ENCODE peak calls at places on chromosomes 6 and 20, in four cellular contexts. I, O, C and Q are unnamed samples.
A peak's percentile ranks its signal among the peaks of the same experiment; 100 is the strongest.

GRCh38 chr20:62361799-62362589 is 5.1 kb downstream of the LAMA5 start:
- DNase-seq in I (peak; percentile 71), O (no peak), C (peak; percentile 31), Q (no peak)

GRCh38 chr6:46222286-46222685 is 51.5 kb upstream of the ENPP5 start:
- DNase-seq in I (no peak), O (no peak), C (no peak), Q (no peak)

GRCh38 chr20:24581443-24582170 is 112.2 kb downstream of the SYNDIG1 start:
- DNase-seq in I (no peak), O (no peak), C (no peak), Q (no peak)

GRCh38 chr6:129615496-129615895 is 94.5 kb downstream of the ARHGAP18 start:
- DNase-seq in I (no peak), O (no peak), C (no peak), Q (no peak)

GRCh38 chr20:34426026-34426425 is 63.0 kb downstream of the ITCH start:
- DNase-seq in I (no peak), O (no peak), C (no peak), Q (no peak)

GRCh38 chr6:39335780-39336541 is 13.5 kb upstream of the KCNK16 start:
- DNase-seq in I (no peak), O (peak; percentile 36), C (no peak), Q (no peak)

GRCh38 chr6:138421089-138421488 is 17.1 kb downstream of the HEBP2 start:
- DNase-seq in I (no peak), O (no peak), C (no peak), Q (no peak)

GRCh38 chr20:63846128-63846771 is 15.0 kb upstream of the ABHD16B start:
- DNase-seq in I (peak; percentile 67), O (no peak), C (peak; percentile 64), Q (no peak)

GRCh38 chr6:3259491-3259958 is 778 bp downstream of the PSMG4 start:
- DNase-seq in I (peak; percentile 55), O (peak; percentile 49), C (peak; percentile 55), Q (peak; percentile 67)

GRCh38 chr6:53441035-53441493 is 92.3 kb upstream of the ELOVL5 start:
- DNase-seq in I (no peak), O (no peak), C (no peak), Q (no peak)

GRCh38 chr6:133170602-133171001 is 70.6 kb upstream of the EYA4 start:
- DNase-seq in I (no peak), O (no peak), C (no peak), Q (no peak)

GRCh38 chr6:36904096-36904495 is 18.3 kb downstream of the C6orf89 start:
- DNase-seq in I (no peak), O (no peak), C (no peak), Q (no peak)

GRCh38 chr6:53179961-53180651 is 31.5 kb upstream of the GCM1 start:
- DNase-seq in I (peak; percentile 35), O (peak; percentile 59), C (peak; percentile 47), Q (peak; percentile 47)

GRCh38 chr6:128379577-128379976 is 140.8 kb downstream of the PTPRK start:
- DNase-seq in I (no peak), O (no peak), C (no peak), Q (no peak)

GRCh38 chr6:36118550-36119107 is 11.7 kb upstream of the MAPK13 start:
- DNase-seq in I (peak; percentile 74), O (peak; percentile 51), C (peak; percentile 49), Q (peak; percentile 61)

GRCh38 chr6:54100411-54101006 is 10.7 kb upstream of the MLIP start:
- DNase-seq in I (no peak), O (no peak), C (no peak), Q (no peak)

GRCh38 chr6:143074670-143075318 is 14.1 kb downstream of the AIG1 start:
- DNase-seq in I (no peak), O (no peak), C (no peak), Q (no peak)
- H3K9me3 ChIP-seq in I (peaks cover 7% of the 10 kb centered on the region), O (peaks cover 4% of the 10 kb centered on the region), C (no peaks in the 10 kb centered on the region), Q (no peaks in the 10 kb centered on the region)

DNA sequence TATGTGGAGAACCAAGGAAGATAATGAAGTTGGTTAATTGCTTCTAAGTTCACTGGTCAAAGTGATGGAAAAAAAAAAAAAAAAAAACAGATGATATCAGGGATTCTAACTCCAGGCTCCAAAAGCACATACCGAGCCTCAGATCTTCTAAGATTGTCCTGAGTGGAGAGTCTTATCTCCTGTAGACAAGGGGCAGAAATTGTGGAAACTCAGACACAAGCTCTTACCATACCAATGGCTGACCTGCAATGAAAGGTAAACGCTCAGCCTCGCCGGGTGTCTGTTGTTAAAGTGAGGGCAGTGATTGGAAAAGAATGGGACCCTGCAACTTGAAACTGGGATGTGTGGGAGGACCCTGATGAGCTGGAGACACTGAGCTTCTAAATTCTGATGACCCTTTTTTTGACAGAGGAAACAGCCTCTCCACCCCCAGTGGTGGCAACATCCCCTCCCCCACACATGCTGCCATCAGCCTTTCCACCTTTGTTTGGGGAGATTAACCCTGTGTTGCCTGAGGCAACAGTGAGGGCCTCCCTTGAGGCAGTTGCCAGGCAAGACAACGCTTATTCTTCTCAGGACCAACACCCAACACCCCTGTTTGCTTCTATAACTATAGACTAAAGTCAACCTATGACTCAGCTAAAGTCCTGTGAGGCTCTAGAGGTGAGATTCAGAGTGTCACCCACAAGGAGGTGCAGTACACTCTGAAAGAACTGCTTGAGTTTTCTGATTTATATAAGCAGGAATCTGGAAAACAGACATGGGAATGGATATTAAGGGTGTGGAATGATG is 154.0 kb downstream of the THBS2 start:
- DNase-seq in I (peak; percentile 29), O (no peak), C (no peak), Q (no peak)
- TF ChIP-seq CTCF in I (peak; percentile 24), O (no peak), C (no peak), Q (no peak)

GRCh38 chr6:111854683-111855082 is 18.6 kb downstream of the FYN start:
- DNase-seq in I (no peak), O (no peak), C (no peak), Q (no peak)
- H3K9me3 ChIP-seq in I (no peaks in the 10 kb centered on the region), O (no peaks in the 10 kb centered on the region), C (no peaks in the 10 kb centered on the region), Q (no peaks in the 10 kb centered on the region)

DNA sequence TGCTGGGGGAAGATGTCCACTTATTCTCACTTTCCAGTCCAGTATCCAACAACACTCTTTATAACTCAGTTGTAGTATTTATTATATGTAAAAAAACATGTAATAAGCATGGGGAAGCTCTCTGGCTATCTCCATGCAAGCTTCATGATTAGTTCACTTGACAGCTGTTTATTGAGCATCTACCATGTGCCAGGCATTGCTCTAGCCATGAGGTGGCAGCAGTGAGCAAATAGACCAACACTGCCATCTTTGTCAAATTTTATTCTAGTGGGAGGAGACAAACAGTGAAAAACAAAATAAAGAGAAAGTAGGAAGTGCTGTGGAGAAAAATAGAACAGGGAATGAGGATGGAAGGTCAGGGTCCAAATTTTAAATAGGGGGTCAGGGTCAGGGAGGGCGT is 131.8 kb downstream of the CFAP61 start:
- DNase-seq in I (no peak), O (no peak), C (no peak), Q (peak; percentile 22)
- TF ChIP-seq CTCF in I (peak; percentile 10), O (peak; percentile 25), C (peak; percentile 9), Q (no peak)

DNA sequence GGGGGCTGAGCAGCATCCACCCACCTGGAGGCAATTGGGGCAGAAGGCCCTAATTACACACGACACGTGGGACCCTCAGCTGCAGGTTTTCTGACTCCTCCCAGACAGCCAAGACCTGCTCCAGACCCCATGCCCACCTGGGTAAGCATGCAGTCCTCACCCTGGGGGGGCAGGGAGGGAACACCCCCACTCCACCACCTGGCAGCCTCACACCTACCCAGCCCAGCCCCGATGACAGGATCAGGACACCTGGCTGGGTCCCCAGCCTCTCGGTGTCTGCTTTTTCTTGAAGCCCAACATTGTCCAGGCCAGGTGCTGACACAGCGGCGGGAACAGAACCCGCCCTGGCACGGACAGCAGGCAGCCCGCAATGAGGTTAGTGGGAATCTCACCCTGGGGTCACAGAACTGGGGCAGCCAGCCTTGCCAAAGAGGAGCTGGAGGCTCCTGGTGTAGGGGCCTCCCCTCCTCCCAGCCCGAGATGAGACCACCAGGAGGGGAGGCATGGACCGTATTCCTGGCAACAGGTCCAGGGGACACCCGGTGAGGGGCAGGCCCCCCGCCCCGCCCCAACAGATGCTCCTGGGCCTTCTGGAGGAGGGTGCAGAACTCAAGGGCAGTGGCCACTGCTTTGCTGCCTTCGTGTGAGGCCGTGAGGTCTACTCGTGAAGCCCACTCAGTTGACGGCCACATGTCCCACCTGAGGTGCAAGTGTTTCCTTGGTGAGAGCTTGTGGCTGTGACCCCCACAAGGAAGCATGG is 103.8 kb downstream of the DLL1 start:
- DNase-seq in I (no peak), O (no peak), C (no peak), Q (no peak)
- H3K9me3 ChIP-seq in I (no peaks in the 10 kb centered on the region), O (no peaks in the 10 kb centered on the region), C (no peaks in the 10 kb centered on the region), Q (no peaks in the 10 kb centered on the region)

DNA sequence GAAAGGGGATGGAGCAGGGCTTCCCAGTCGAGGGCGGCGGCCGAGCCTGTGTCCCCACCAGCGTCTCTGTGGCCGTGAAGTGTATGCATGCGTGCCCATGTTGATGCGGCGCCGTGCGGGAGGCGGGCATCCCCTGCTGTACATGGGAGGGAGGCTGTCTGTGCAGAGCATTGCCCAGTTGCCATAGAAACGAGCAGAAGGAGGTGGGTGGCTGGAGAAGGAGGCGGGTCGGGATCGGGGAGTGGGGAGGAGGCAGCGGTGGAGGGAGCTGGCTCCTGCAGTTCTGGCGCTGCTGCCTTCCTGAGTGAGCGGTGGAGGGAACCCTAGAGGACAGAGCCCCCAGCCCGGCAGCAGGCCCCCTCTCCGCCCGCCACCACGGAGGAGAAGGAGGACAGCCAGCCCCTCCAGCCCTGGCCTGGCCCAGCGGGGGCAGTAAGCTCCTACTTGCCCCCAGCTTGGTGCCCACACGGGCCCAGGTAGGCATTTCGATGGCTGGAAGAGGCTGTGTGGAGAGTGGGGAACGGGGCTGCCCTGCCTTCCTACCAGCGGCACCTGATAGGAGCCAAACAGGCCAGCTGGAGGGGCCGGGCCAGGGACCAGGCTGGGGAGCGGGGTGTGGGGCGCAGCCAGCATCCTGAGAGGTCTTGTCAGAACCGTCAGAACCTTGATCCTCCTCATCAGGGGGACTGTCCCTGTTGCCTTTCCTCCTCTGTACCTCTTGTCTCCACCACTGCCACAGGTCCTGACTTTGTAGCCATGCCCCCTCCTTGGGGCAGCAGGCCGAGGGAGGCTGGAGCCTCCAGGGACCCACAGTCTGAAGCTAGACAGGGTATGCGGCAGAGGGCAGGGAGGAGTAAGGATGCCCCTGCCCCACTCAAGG is 41.3 kb downstream of the SPDEF start:
- DNase-seq in I (peak; percentile 85), O (no peak), C (no peak), Q (no peak)
- TF ChIP-seq CTCF in I (no peak), O (no peak), C (no peak), Q (no peak)

DNA sequence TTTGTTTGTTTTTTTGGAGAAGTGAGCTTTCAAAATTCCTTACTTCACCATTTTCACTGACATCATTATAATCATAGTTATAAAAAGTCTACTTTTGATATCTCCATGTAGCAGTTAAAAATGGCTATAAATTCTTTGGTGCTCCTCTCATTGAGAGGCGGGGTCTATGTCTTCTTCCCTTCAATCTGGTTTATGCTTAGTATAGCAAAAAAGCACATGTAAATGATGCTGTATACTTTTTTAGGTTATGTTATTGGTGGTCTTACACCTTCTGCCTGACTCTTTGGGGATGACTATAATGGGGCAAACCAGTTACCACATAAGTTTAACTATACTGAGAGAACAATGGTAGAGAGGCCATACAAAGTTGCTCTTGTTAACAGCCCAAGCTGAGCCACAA is 289.6 kb downstream of the EPM2A start:
- DNase-seq in I (no peak), O (no peak), C (no peak), Q (no peak)
- H3K9me3 ChIP-seq in I (no peaks in the 10 kb centered on the region), O (no peaks in the 10 kb centered on the region), C (no peaks in the 10 kb centered on the region), Q (peaks cover 23% of the 10 kb centered on the region)

GRCh38 chr6:1477432-1478090 is 88.2 kb downstream of the FOXF2 start:
- DNase-seq in I (peak; percentile 29), O (no peak), C (no peak), Q (no peak)
- TF ChIP-seq CTCF in I (peak; percentile 20), O (no peak), C (no peak), Q (no peak)